ENCODE peak calls at places on chromosomes 16 and 17, in eight cellular contexts. One of them, this sample, is unnamed.

GRCh38 chr17:10197721-10198508 is 491 bp downstream of the GAS7 start:
- DNase-seq in GM23338: peak
- DNase-seq in HCT116: no peak
- DNase-seq in A549: no peak
- DNase-seq in GM12878: no peak
- DNase-seq in HepG2: no peak
- DNase-seq in SK-N-SH: peak
- DNase-seq in K562: no peak
- DNase-seq in this sample: no peak

GRCh38 chr16:8571061-8571596 is 19.2 kb downstream of the TMEM114 start:
- DNase-seq in GM23338: peak
- DNase-seq in HCT116: no peak
- DNase-seq in A549: peak
- DNase-seq in GM12878: no peak
- DNase-seq in HepG2: peak
- DNase-seq in SK-N-SH: no peak
- DNase-seq in K562: no peak
- DNase-seq in this sample: peak

GRCh38 chr17:81094744-81095607 is 60.0 kb downstream of the BAIAP2 start:
- DNase-seq in GM23338: peak
- DNase-seq in HCT116: peak
- DNase-seq in A549: peak
- DNase-seq in GM12878: peak
- DNase-seq in HepG2: peak
- DNase-seq in SK-N-SH: peak
- DNase-seq in K562: peak
- DNase-seq in this sample: peak

GRCh38 chr17:82399601-82400101 is 18.5 kb upstream of the HEXD start:
- DNase-seq in GM23338: no peak
- DNase-seq in HCT116: no peak
- DNase-seq in A549: no peak
- DNase-seq in GM12878: no peak
- DNase-seq in HepG2: no peak
- DNase-seq in SK-N-SH: peak
- DNase-seq in K562: no peak
- DNase-seq in this sample: peak

GRCh38 chr17:44210342-44211192 is 8.9 kb downstream of the UBTF start:
- DNase-seq in GM23338: peak
- DNase-seq in HCT116: peak
- DNase-seq in A549: peak
- DNase-seq in GM12878: no peak
- DNase-seq in HepG2: no peak
- DNase-seq in SK-N-SH: peak
- DNase-seq in K562: peak
- DNase-seq in this sample: peak

GRCh38 chr16:86391987-86392386 is 118.3 kb upstream of the FOXF1 start:
- DNase-seq in GM23338: no peak
- DNase-seq in HCT116: no peak
- DNase-seq in A549: no peak
- DNase-seq in GM12878: no peak
- DNase-seq in HepG2: no peak
- DNase-seq in SK-N-SH: no peak
- DNase-seq in K562: no peak
- DNase-seq in this sample: no peak

GRCh38 chr16:88978608-88979346 is 1.8 kb upstream of the CBFA2T3 start:
- DNase-seq in GM23338: no peak
- DNase-seq in HCT116: no peak
- DNase-seq in A549: no peak
- DNase-seq in GM12878: peak
- DNase-seq in HepG2: no peak
- DNase-seq in SK-N-SH: no peak
- DNase-seq in K562: peak
- DNase-seq in this sample: peak

GRCh38 chr16:11783319-11784047 is 13.6 kb downstream of the ZC3H7A start:
- DNase-seq in GM23338: no peak
- DNase-seq in HCT116: no peak
- DNase-seq in A549: no peak
- DNase-seq in GM12878: peak
- DNase-seq in HepG2: no peak
- DNase-seq in SK-N-SH: no peak
- DNase-seq in K562: peak
- DNase-seq in this sample: no peak

GRCh38 chr17:29043539-29044165 is 711 bp downstream of the PIPOX start:
- DNase-seq in GM23338: no peak
- DNase-seq in HCT116: no peak
- DNase-seq in A549: no peak
- DNase-seq in GM12878: no peak
- DNase-seq in HepG2: no peak
- DNase-seq in SK-N-SH: no peak
- DNase-seq in K562: no peak
- DNase-seq in this sample: peak

GRCh38 chr17:35731239-35731931 is at the start of gene RASL10B:
- DNase-seq in GM23338: peak
- DNase-seq in HCT116: no peak
- DNase-seq in A549: no peak
- DNase-seq in GM12878: no peak
- DNase-seq in HepG2: peak
- DNase-seq in SK-N-SH: peak
- DNase-seq in K562: peak
- DNase-seq in this sample: peak

GRCh38 chr16:88392111-88392510 is 9.4 kb downstream of the ZNF469 start:
- DNase-seq in GM23338: no peak
- DNase-seq in HCT116: no peak
- DNase-seq in A549: no peak
- DNase-seq in GM12878: no peak
- DNase-seq in HepG2: no peak
- DNase-seq in SK-N-SH: no peak
- DNase-seq in K562: no peak
- DNase-seq in this sample: no peak

GRCh38 chr17:17134051-17134951 is 71.8 kb downstream of the PLD6 start:
- DNase-seq in GM23338: no peak
- DNase-seq in HCT116: no peak
- DNase-seq in A549: no peak
- DNase-seq in GM12878: no peak
- DNase-seq in HepG2: no peak
- DNase-seq in SK-N-SH: no peak
- DNase-seq in K562: no peak
- DNase-seq in this sample: no peak

GRCh38 chr17:885971-886571 is 93.5 kb downstream of the NXN start:
- DNase-seq in GM23338: no peak
- DNase-seq in HCT116: no peak
- DNase-seq in A549: no peak
- DNase-seq in GM12878: no peak
- DNase-seq in HepG2: no peak
- DNase-seq in SK-N-SH: no peak
- DNase-seq in K562: no peak
- DNase-seq in this sample: no peak
- TF ChIP-seq REST in GM23338: no peak
- TF ChIP-seq REST in HCT116: no peak
- TF ChIP-seq REST in A549: no peak
- TF ChIP-seq REST in GM12878: no peak
- TF ChIP-seq REST in HepG2: no peak
- TF ChIP-seq REST in SK-N-SH: no peak
- TF ChIP-seq REST in K562: no peak
- TF ChIP-seq REST in this sample: no peak

GRCh38 chr17:48330386-48330785 is 99.6 kb downstream of the SKAP1 start:
- DNase-seq in GM23338: no peak
- DNase-seq in HCT116: no peak
- DNase-seq in A549: peak
- DNase-seq in GM12878: no peak
- DNase-seq in HepG2: no peak
- DNase-seq in SK-N-SH: no peak
- DNase-seq in K562: no peak
- DNase-seq in this sample: no peak

GRCh38 chr17:48335858-48336500 is 94.0 kb downstream of the SKAP1 start:
- DNase-seq in GM23338: peak
- DNase-seq in HCT116: peak
- DNase-seq in A549: peak
- DNase-seq in GM12878: peak
- DNase-seq in HepG2: peak
- DNase-seq in SK-N-SH: peak
- DNase-seq in K562: peak
- DNase-seq in this sample: no peak

GRCh38 chr17:48330877-48331276 is 99.1 kb downstream of the SKAP1 start:
- DNase-seq in GM23338: no peak
- DNase-seq in HCT116: no peak
- DNase-seq in A549: no peak
- DNase-seq in GM12878: no peak
- DNase-seq in HepG2: no peak
- DNase-seq in SK-N-SH: no peak
- DNase-seq in K562: no peak
- DNase-seq in this sample: no peak

GRCh38 chr17:48335168-48335567 is 94.8 kb downstream of the SKAP1 start:
- DNase-seq in GM23338: no peak
- DNase-seq in HCT116: no peak
- DNase-seq in A549: no peak
- DNase-seq in GM12878: no peak
- DNase-seq in HepG2: no peak
- DNase-seq in SK-N-SH: no peak
- DNase-seq in K562: no peak
- DNase-seq in this sample: no peak

DNA sequence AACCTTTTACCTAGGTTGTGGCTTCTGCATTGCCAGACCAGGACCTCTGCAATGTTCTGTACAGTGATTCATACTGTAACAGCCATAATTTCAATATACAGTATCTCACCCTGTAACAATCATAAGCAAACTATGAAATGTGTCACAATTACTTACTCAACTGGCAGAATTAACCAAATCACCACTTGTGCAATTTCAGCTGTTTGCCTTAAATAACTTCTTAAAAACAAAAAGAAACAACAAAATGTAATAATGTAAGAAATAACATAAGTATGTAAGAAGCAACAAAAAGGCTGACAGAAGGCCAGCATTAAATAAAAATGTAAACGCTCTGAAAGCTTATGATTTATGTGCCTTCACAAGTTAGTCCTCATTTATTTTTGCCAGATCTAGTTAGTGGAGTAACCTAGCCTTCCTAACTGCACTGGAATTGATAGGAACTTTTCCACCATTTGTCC is 97.0 kb downstream of the SKAP1 start:
- DNase-seq in GM23338: no peak
- DNase-seq in HCT116: no peak
- DNase-seq in A549: no peak
- DNase-seq in GM12878: no peak
- DNase-seq in HepG2: no peak
- DNase-seq in SK-N-SH: no peak
- DNase-seq in K562: no peak
- DNase-seq in this sample: peak
- TF ChIP-seq REST in GM23338: no peak
- TF ChIP-seq REST in HCT116: no peak
- TF ChIP-seq REST in A549: no peak
- TF ChIP-seq REST in GM12878: no peak
- TF ChIP-seq REST in HepG2: no peak
- TF ChIP-seq REST in SK-N-SH: no peak
- TF ChIP-seq REST in K562: no peak
- TF ChIP-seq REST in this sample: no peak

GRCh38 chr17:1367351-1367745 is 32.7 kb downstream of the YWHAE start:
- DNase-seq in GM23338: no peak
- DNase-seq in HCT116: no peak
- DNase-seq in A549: no peak
- DNase-seq in GM12878: no peak
- DNase-seq in HepG2: no peak
- DNase-seq in SK-N-SH: no peak
- DNase-seq in K562: no peak
- DNase-seq in this sample: no peak

GRCh38 chr17:1366234-1366633 is 33.8 kb downstream of the YWHAE start:
- DNase-seq in GM23338: peak
- DNase-seq in HCT116: no peak
- DNase-seq in A549: no peak
- DNase-seq in GM12878: no peak
- DNase-seq in HepG2: no peak
- DNase-seq in SK-N-SH: no peak
- DNase-seq in K562: no peak
- DNase-seq in this sample: no peak

GRCh38 chr17:1362964-1363363 is 37.1 kb downstream of the YWHAE start:
- DNase-seq in GM23338: no peak
- DNase-seq in HCT116: no peak
- DNase-seq in A549: no peak
- DNase-seq in GM12878: no peak
- DNase-seq in HepG2: no peak
- DNase-seq in SK-N-SH: no peak
- DNase-seq in K562: no peak
- DNase-seq in this sample: peak

GRCh38 chr17:1368588-1368987 is 31.4 kb downstream of the YWHAE start:
- DNase-seq in GM23338: no peak
- DNase-seq in HCT116: no peak
- DNase-seq in A549: no peak
- DNase-seq in GM12878: no peak
- DNase-seq in HepG2: no peak
- DNase-seq in SK-N-SH: no peak
- DNase-seq in K562: no peak
- DNase-seq in this sample: no peak

DNA sequence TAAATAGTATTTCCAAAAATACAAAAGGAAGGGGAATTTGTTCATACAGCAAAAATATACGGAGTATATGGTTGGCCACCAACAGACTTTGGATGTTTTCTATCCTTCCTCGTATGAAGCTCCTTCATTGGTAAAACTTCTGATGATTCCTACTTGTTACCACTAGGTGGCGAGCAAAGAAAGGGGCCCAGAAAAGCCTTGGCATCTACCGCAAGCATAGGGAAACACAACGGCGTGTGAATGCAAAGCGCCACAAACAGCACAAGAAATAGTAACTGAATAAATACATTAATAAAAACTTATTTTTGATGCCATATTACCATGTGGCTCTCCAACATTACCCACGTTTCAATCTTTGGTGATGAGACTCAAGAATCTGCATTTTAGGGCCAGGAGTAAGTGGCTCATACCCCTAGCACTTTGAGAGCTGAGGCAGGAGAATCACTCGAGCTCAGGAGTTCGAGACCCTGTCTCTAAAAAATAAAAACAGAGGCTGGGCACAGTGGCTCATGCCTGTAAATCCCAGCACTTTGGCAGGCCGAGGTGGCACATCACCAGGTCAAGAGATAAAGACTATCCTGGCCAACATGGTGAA is 34.5 kb downstream of the YWHAE start:
- DNase-seq in GM23338: peak
- DNase-seq in HCT116: peak
- DNase-seq in A549: peak
- DNase-seq in GM12878: peak
- DNase-seq in HepG2: peak
- DNase-seq in SK-N-SH: peak
- DNase-seq in K562: peak
- DNase-seq in this sample: no peak
- TF ChIP-seq REST in GM23338: no peak
- TF ChIP-seq REST in HCT116: no peak
- TF ChIP-seq REST in A549: no peak
- TF ChIP-seq REST in GM12878: no peak
- TF ChIP-seq REST in HepG2: no peak
- TF ChIP-seq REST in SK-N-SH: no peak
- TF ChIP-seq REST in K562: no peak
- TF ChIP-seq REST in this sample: no peak

DNA sequence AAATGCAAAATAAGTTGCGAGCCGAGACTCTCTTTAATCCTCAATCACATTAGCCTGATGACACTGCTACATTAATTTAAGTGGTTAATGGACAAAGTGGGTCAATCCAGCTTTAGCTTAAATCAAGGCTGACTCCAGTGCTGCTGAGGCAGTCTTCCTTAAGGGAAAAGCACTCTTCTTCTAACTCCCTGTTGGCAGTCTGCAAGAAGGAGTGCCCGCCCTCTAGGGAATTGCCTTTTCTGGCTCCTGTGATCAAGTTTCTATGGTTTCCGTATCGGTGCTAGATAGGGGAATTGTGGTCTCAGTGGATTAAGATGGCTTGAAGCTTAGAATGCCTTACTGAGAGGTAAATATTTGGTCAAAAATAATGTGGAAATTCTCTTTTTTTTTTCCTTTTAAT is 41.0 kb downstream of the HS3ST3B1 start:
- DNase-seq in GM23338: peak
- DNase-seq in HCT116: no peak
- DNase-seq in A549: no peak
- DNase-seq in GM12878: no peak
- DNase-seq in HepG2: no peak
- DNase-seq in SK-N-SH: no peak
- DNase-seq in K562: no peak
- DNase-seq in this sample: no peak
- TF ChIP-seq REST in GM23338: no peak
- TF ChIP-seq REST in HCT116: no peak
- TF ChIP-seq REST in A549: no peak
- TF ChIP-seq REST in GM12878: no peak
- TF ChIP-seq REST in HepG2: no peak
- TF ChIP-seq REST in SK-N-SH: no peak
- TF ChIP-seq REST in K562: no peak
- TF ChIP-seq REST in this sample: no peak

This sample was measured in HL-60.